ENCODE peak calls at places on chromosomes 12 and 14, in ten cellular contexts. One of them, this sample, is unnamed.

GRCh38 chr14:46920542-46920941 is 269.0 kb upstream of the RPL10L start:
- DNase-seq in tibial nerve: no peak
- DNase-seq in ovary: no peak
- DNase-seq in iPS DF 6.9: no peak
- DNase-seq in Peyer's patch: no peak
- DNase-seq in esophagus squamous epithelium: no peak
- DNase-seq in endodermal cell: no peak
- DNase-seq in WERI-Rb-1: no peak
- DNase-seq in SJSA1: no peak
- DNase-seq in PC-3: no peak
- DNase-seq in this sample: no peak

GRCh38 chr12:26090853-26091510 is 33.9 kb downstream of the BHLHE41 start:
- DNase-seq in tibial nerve: no peak
- DNase-seq in ovary: no peak
- DNase-seq in iPS DF 6.9: no peak
- DNase-seq in Peyer's patch: no peak
- DNase-seq in esophagus squamous epithelium: no peak
- DNase-seq in endodermal cell: no peak
- DNase-seq in WERI-Rb-1: no peak
- DNase-seq in SJSA1: peak; percentile 34
- DNase-seq in PC-3: peak; percentile 98
- DNase-seq in this sample: peak; percentile 95

GRCh38 chr12:112121780-112122565 is 3.4 kb upstream of the TRAFD1 start:
- DNase-seq in tibial nerve: peak; percentile 55
- DNase-seq in ovary: peak; percentile 84
- DNase-seq in iPS DF 6.9: no peak
- DNase-seq in Peyer's patch: peak; percentile 59
- DNase-seq in esophagus squamous epithelium: no peak
- DNase-seq in endodermal cell: peak; percentile 70
- DNase-seq in WERI-Rb-1: no peak
- DNase-seq in SJSA1: peak; percentile 47
- DNase-seq in PC-3: peak; percentile 85
- DNase-seq in this sample: peak; percentile 68

GRCh38 chr14:90567191-90567590 is 170.4 kb downstream of the CALM1 start:
- DNase-seq in tibial nerve: no peak
- DNase-seq in ovary: no peak
- DNase-seq in iPS DF 6.9: no peak
- DNase-seq in Peyer's patch: no peak
- DNase-seq in esophagus squamous epithelium: no peak
- DNase-seq in endodermal cell: no peak
- DNase-seq in WERI-Rb-1: no peak
- DNase-seq in SJSA1: no peak
- DNase-seq in PC-3: no peak
- DNase-seq in this sample: no peak

GRCh38 chr12:81502912-81503695 is 256.0 kb downstream of the PPFIA2 start:
- DNase-seq in tibial nerve: no peak
- DNase-seq in ovary: no peak
- DNase-seq in iPS DF 6.9: no peak
- DNase-seq in Peyer's patch: no peak
- DNase-seq in esophagus squamous epithelium: no peak
- DNase-seq in endodermal cell: no peak
- DNase-seq in WERI-Rb-1: no peak
- DNase-seq in SJSA1: peak; percentile 7
- DNase-seq in PC-3: peak; percentile 20
- DNase-seq in this sample: no peak

GRCh38 chr14:51554953-51555352 is 96.8 kb upstream of the FRMD6 start:
- DNase-seq in tibial nerve: no peak
- DNase-seq in ovary: no peak
- DNase-seq in iPS DF 6.9: no peak
- DNase-seq in Peyer's patch: no peak
- DNase-seq in esophagus squamous epithelium: no peak
- DNase-seq in endodermal cell: no peak
- DNase-seq in WERI-Rb-1: no peak
- DNase-seq in SJSA1: no peak
- DNase-seq in PC-3: peak; percentile 67
- DNase-seq in this sample: no peak

GRCh38 chr12:99732121-99732520 is 84.6 kb downstream of the GARIN6 start:
- DNase-seq in tibial nerve: no peak
- DNase-seq in ovary: no peak
- DNase-seq in iPS DF 6.9: no peak
- DNase-seq in Peyer's patch: no peak
- DNase-seq in esophagus squamous epithelium: no peak
- DNase-seq in endodermal cell: no peak
- DNase-seq in WERI-Rb-1: no peak
- DNase-seq in SJSA1: no peak
- DNase-seq in PC-3: no peak
- DNase-seq in this sample: no peak

GRCh38 chr14:101022121-101022520 is 118.6 kb upstream of the RTL1 start:
- DNase-seq in tibial nerve: no peak
- DNase-seq in ovary: no peak
- DNase-seq in iPS DF 6.9: no peak
- DNase-seq in Peyer's patch: peak; percentile 11
- DNase-seq in esophagus squamous epithelium: no peak
- DNase-seq in endodermal cell: peak; percentile 14
- DNase-seq in WERI-Rb-1: no peak
- DNase-seq in SJSA1: no peak
- DNase-seq in PC-3: no peak
- DNase-seq in this sample: no peak

GRCh38 chr14:72892879-72893635 is 844 bp downstream of the DPF3 start:
- DNase-seq in tibial nerve: no peak
- DNase-seq in ovary: peak; percentile 58
- DNase-seq in iPS DF 6.9: no peak
- DNase-seq in Peyer's patch: peak; percentile 56
- DNase-seq in esophagus squamous epithelium: no peak
- DNase-seq in endodermal cell: peak; percentile 74
- DNase-seq in WERI-Rb-1: peak; percentile 53
- DNase-seq in SJSA1: peak; percentile 37
- DNase-seq in PC-3: peak; percentile 38
- DNase-seq in this sample: no peak

GRCh38 chr12:53791735-53792326 is 40.1 kb upstream of the CISTR start:
- DNase-seq in tibial nerve: no peak
- DNase-seq in ovary: no peak
- DNase-seq in iPS DF 6.9: peak; percentile 45
- DNase-seq in Peyer's patch: peak; percentile 49
- DNase-seq in esophagus squamous epithelium: no peak
- DNase-seq in endodermal cell: peak; percentile 89
- DNase-seq in WERI-Rb-1: peak; percentile 33
- DNase-seq in SJSA1: peak; percentile 23
- DNase-seq in PC-3: peak; percentile 37
- DNase-seq in this sample: peak; percentile 54

GRCh38 chr12:109860961-109861360 is 19.4 kb downstream of the GLTP start:
- DNase-seq in tibial nerve: no peak
- DNase-seq in ovary: no peak
- DNase-seq in iPS DF 6.9: no peak
- DNase-seq in Peyer's patch: no peak
- DNase-seq in esophagus squamous epithelium: no peak
- DNase-seq in endodermal cell: no peak
- DNase-seq in WERI-Rb-1: no peak
- DNase-seq in SJSA1: no peak
- DNase-seq in PC-3: no peak
- DNase-seq in this sample: no peak
- H3K27ac ChIP-seq in tibial nerve: peak overlapping the region; percentile 76
- H3K27ac ChIP-seq in ovary: no peak overlapping the region
- H3K27ac ChIP-seq in iPS DF 6.9: no peak overlapping the region
- H3K27ac ChIP-seq in Peyer's patch: peak overlapping the region; percentile 62
- H3K27ac ChIP-seq in esophagus squamous epithelium: peak overlapping the region; percentile 1
- H3K27ac ChIP-seq in endodermal cell: no peak overlapping the region
- H3K27ac ChIP-seq in WERI-Rb-1: no peak overlapping the region
- H3K27ac ChIP-seq in SJSA1: no peak overlapping the region
- H3K27ac ChIP-seq in PC-3: no peak overlapping the region
- H3K27ac ChIP-seq in this sample: no peak overlapping the region

GRCh38 chr12:76033116-76034001 is 1.8 kb upstream of the PHLDA1 start:
- DNase-seq in tibial nerve: no peak
- DNase-seq in ovary: no peak
- DNase-seq in iPS DF 6.9: no peak
- DNase-seq in Peyer's patch: no peak
- DNase-seq in esophagus squamous epithelium: no peak
- DNase-seq in endodermal cell: no peak
- DNase-seq in WERI-Rb-1: no peak
- DNase-seq in SJSA1: no peak
- DNase-seq in PC-3: peak; percentile 43
- DNase-seq in this sample: no peak
- H3K4me3 ChIP-seq in tibial nerve: peak overlapping the region; percentile 95
- H3K4me3 ChIP-seq in ovary: peak overlapping the region; percentile 56
- H3K4me3 ChIP-seq in iPS DF 6.9: no peak overlapping the region
- H3K4me3 ChIP-seq in Peyer's patch: peak overlapping the region; percentile 77
- H3K4me3 ChIP-seq in esophagus squamous epithelium: peak overlapping the region; percentile 86
- H3K4me3 ChIP-seq in endodermal cell: peak overlapping the region; percentile 90
- H3K4me3 ChIP-seq in WERI-Rb-1: no peak overlapping the region
- H3K4me3 ChIP-seq in SJSA1: peak overlapping the region; percentile 71
- H3K4me3 ChIP-seq in PC-3: peak overlapping the region; percentile 97
- H3K4me3 ChIP-seq in this sample: peak overlapping the region; percentile 78

GRCh38 chr12:110111476-110112334 is 12.5 kb upstream of the IFT81 start:
- DNase-seq in tibial nerve: no peak
- DNase-seq in ovary: no peak
- DNase-seq in iPS DF 6.9: no peak
- DNase-seq in Peyer's patch: no peak
- DNase-seq in esophagus squamous epithelium: no peak
- DNase-seq in endodermal cell: no peak
- DNase-seq in WERI-Rb-1: no peak
- DNase-seq in SJSA1: no peak
- DNase-seq in PC-3: no peak
- DNase-seq in this sample: no peak

GRCh38 chr12:110108309-110109036 is 15.7 kb upstream of the IFT81 start:
- DNase-seq in tibial nerve: no peak
- DNase-seq in ovary: no peak
- DNase-seq in iPS DF 6.9: no peak
- DNase-seq in Peyer's patch: peak; percentile 13
- DNase-seq in esophagus squamous epithelium: no peak
- DNase-seq in endodermal cell: peak; percentile 23
- DNase-seq in WERI-Rb-1: no peak
- DNase-seq in SJSA1: no peak
- DNase-seq in PC-3: no peak
- DNase-seq in this sample: no peak

GRCh38 chr12:110112335-110112660 is 11.9 kb upstream of the IFT81 start:
- DNase-seq in tibial nerve: no peak
- DNase-seq in ovary: no peak
- DNase-seq in iPS DF 6.9: no peak
- DNase-seq in Peyer's patch: no peak
- DNase-seq in esophagus squamous epithelium: no peak
- DNase-seq in endodermal cell: no peak
- DNase-seq in WERI-Rb-1: no peak
- DNase-seq in SJSA1: no peak
- DNase-seq in PC-3: no peak
- DNase-seq in this sample: no peak

GRCh38 chr12:110109037-110109836 is 14.9 kb upstream of the IFT81 start:
- DNase-seq in tibial nerve: peak; percentile 79
- DNase-seq in ovary: peak; percentile 82
- DNase-seq in iPS DF 6.9: no peak
- DNase-seq in Peyer's patch: peak; percentile 79
- DNase-seq in esophagus squamous epithelium: no peak
- DNase-seq in endodermal cell: peak; percentile 87
- DNase-seq in WERI-Rb-1: peak; percentile 54
- DNase-seq in SJSA1: peak; percentile 76
- DNase-seq in PC-3: peak; percentile 96
- DNase-seq in this sample: peak; percentile 33

DNA sequence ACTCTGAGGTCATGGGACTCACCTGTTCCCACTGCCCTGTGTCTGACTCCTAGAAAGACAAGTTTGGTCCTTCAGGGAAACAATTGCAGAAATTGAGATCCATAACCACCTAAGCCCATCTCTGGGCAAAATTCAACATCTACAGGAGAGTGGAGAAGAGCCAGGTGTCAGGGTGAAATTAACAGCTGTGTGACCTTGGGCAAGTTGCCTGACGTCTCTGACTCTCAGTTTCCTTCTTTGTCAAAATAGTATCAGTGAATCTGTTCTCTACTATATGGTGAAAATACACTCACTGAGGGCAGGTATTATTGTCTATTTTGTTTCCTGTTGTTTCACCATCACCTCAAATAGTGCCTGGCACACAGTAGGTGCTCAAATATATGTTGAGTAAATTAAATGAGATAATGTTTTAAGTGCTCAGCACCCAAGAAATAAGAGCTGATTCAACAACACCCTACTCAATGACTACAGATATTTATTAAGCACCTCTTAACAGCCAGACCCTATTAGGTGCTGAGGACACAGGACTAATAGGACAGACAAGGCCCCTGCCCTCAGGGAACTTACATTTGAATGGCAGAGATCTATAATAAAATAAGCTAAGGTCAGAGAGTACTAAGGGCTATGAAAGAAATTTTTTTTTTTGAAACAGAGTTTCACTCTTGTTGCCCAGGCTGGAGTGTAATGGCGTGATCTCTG is 14.2 kb upstream of the IFT81 start:
- DNase-seq in tibial nerve: no peak
- DNase-seq in ovary: no peak
- DNase-seq in iPS DF 6.9: no peak
- DNase-seq in Peyer's patch: no peak
- DNase-seq in esophagus squamous epithelium: no peak
- DNase-seq in endodermal cell: no peak
- DNase-seq in WERI-Rb-1: no peak
- DNase-seq in SJSA1: no peak
- DNase-seq in PC-3: no peak
- DNase-seq in this sample: no peak
- H3K27ac ChIP-seq in tibial nerve: peak overlapping the region; percentile 72
- H3K27ac ChIP-seq in ovary: peak overlapping the region; percentile 84
- H3K27ac ChIP-seq in iPS DF 6.9: no peak overlapping the region
- H3K27ac ChIP-seq in Peyer's patch: peak overlapping the region; percentile 88
- H3K27ac ChIP-seq in esophagus squamous epithelium: peak overlapping the region; percentile 90
- H3K27ac ChIP-seq in endodermal cell: no peak overlapping the region
- H3K27ac ChIP-seq in WERI-Rb-1: peak overlapping the region; percentile 70
- H3K27ac ChIP-seq in SJSA1: no peak overlapping the region
- H3K27ac ChIP-seq in PC-3: peak overlapping the region; percentile 93
- H3K27ac ChIP-seq in this sample: no peak overlapping the region

GRCh38 chr12:16880864-16881285 is 274.9 kb upstream of the LMO3 start:
- DNase-seq in tibial nerve: no peak
- DNase-seq in ovary: no peak
- DNase-seq in iPS DF 6.9: no peak
- DNase-seq in Peyer's patch: peak; percentile 38
- DNase-seq in esophagus squamous epithelium: no peak
- DNase-seq in endodermal cell: peak; percentile 77
- DNase-seq in WERI-Rb-1: peak; percentile 47
- DNase-seq in SJSA1: no peak
- DNase-seq in PC-3: no peak
- DNase-seq in this sample: no peak
- H3K4me3 ChIP-seq in tibial nerve: no peak overlapping the region
- H3K4me3 ChIP-seq in ovary: no peak overlapping the region
- H3K4me3 ChIP-seq in iPS DF 6.9: no peak overlapping the region
- H3K4me3 ChIP-seq in Peyer's patch: no peak overlapping the region
- H3K4me3 ChIP-seq in esophagus squamous epithelium: no peak overlapping the region
- H3K4me3 ChIP-seq in endodermal cell: peak overlapping the region; percentile 67
- H3K4me3 ChIP-seq in WERI-Rb-1: peak overlapping the region; percentile 42
- H3K4me3 ChIP-seq in SJSA1: no peak overlapping the region
- H3K4me3 ChIP-seq in PC-3: no peak overlapping the region
- H3K4me3 ChIP-seq in this sample: no peak overlapping the region

DNA sequence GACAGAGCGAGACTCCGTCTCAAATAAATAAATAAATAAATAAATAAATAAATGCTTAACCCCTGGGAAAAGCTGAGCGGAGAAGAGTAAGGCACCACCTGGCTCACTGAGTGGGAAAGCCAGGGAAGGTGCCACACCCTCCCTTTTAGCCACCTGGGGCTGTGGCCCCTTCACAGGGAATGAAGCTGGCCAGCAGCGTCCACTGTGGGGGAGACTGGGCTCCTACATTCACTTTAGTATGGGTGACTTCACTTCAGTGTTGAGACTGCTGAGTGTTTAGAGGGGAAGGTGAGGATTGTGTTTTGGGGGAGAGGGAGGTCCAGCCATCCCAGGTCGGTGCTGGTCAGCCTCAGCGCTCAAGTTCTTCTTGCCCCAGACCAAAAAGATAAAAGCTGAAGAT is 1.5 kb downstream of the NAB2 start:
- DNase-seq in tibial nerve: no peak
- DNase-seq in ovary: peak; percentile 39
- DNase-seq in iPS DF 6.9: no peak
- DNase-seq in Peyer's patch: peak; percentile 42
- DNase-seq in esophagus squamous epithelium: no peak
- DNase-seq in endodermal cell: no peak
- DNase-seq in WERI-Rb-1: no peak
- DNase-seq in SJSA1: no peak
- DNase-seq in PC-3: no peak
- DNase-seq in this sample: no peak
- H3K27ac ChIP-seq in tibial nerve: peak overlapping the region; percentile 98
- H3K27ac ChIP-seq in ovary: peak overlapping the region; percentile 99
- H3K27ac ChIP-seq in iPS DF 6.9: no peak overlapping the region
- H3K27ac ChIP-seq in Peyer's patch: peak overlapping the region; percentile 95
- H3K27ac ChIP-seq in esophagus squamous epithelium: peak overlapping the region; percentile 97
- H3K27ac ChIP-seq in endodermal cell: no peak overlapping the region
- H3K27ac ChIP-seq in WERI-Rb-1: peak overlapping the region; percentile 89
- H3K27ac ChIP-seq in SJSA1: no peak overlapping the region
- H3K27ac ChIP-seq in PC-3: no peak overlapping the region
- H3K27ac ChIP-seq in this sample: no peak overlapping the region

This sample was measured in PC-9.